ENCODE peak calls at places on chromosomes 4 and X, in seven cellular contexts. S is substantia nigra; N is MCF 10A; Q is Right ventricle myocardium superior; K is endothelial cell; C is cerebellar nuclear complex; F is activated CD8-positive, alpha-beta memory T cell treated with anti-CD3 and anti-CD28 coated beads for 4 hours. W is an unnamed sample.

GRCh38 chrX:1425381-1425780 is 27.3 kb downstream of the ASMTL start:
- DNase-seq in S (no peak), F (no peak), N (no peak), K (no peak), Q (no peak), C (no peak), W (peak; percentile 33)

GRCh38 chr4:184755278-184755677 is 21.4 kb upstream of the CENPU start:
- DNase-seq in Q (no peak), F (no peak), N (peak; percentile 87), C (no peak), S (no peak), K (no peak), W (no peak)

GRCh38 chr4:22969314-22969896 is 276.7 kb downstream of the GBA3 start:
- DNase-seq in C (no peak), Q (no peak), F (no peak), K (no peak), S (no peak), N (peak; percentile 21), W (no peak)

GRCh38 chrX:28550331-28550872 is 36.8 kb upstream of the IL1RAPL1 start:
- DNase-seq in K (no peak), C (no peak), S (no peak), Q (no peak), N (no peak), F (no peak), W (no peak)

GRCh38 chr4:102036619-102037376 is 246.3 kb downstream of the BANK1 start:
- DNase-seq in C (peak; percentile 26), Q (no peak), F (no peak), N (no peak), K (no peak), S (no peak), W (no peak)

GRCh38 chr4:4341861-4342650 is 44.8 kb upstream of the NSG1 start:
- DNase-seq in Q (no peak), K (no peak), S (no peak), C (no peak), N (no peak), F (no peak), W (no peak)

GRCh38 chr4:19123681-19124080 is 1102.1 kb upstream of the LCORL start:
- DNase-seq in K (no peak), C (no peak), F (no peak), N (no peak), S (no peak), Q (no peak), W (no peak)

GRCh38 chr4:133943081-133943480 is 258.5 kb downstream of the PABPC4L start:
- DNase-seq in F (no peak), Q (no peak), N (no peak), K (no peak), S (no peak), C (no peak), W (no peak)

GRCh38 chr4:64230709-64231310 is 178.4 kb downstream of the TECRL start:
- DNase-seq in S (no peak), Q (no peak), K (no peak), C (no peak), N (peak; percentile 38), F (no peak), W (no peak)

GRCh38 chrX:110000854-110001701 is 1.8 kb upstream of the TMEM164 start:
- DNase-seq in K (no peak), S (no peak), F (no peak), C (no peak), N (no peak), Q (no peak), W (no peak)

GRCh38 chrX:39953879-39954278 is 143.9 kb downstream of the BCOR start:
- DNase-seq in S (no peak), F (no peak), N (peak; percentile 90), C (no peak), K (no peak), Q (peak; percentile 86), W (no peak)

GRCh38 chrX:148609766-148610698 is 109.6 kb downstream of the AFF2 start:
- DNase-seq in Q (no peak), F (no peak), S (no peak), K (no peak), C (no peak), N (peak; percentile 56), W (no peak)

GRCh38 chr4:15142201-15142600 is 139.9 kb downstream of the CPEB2 start:
- DNase-seq in C (no peak), Q (no peak), S (no peak), N (no peak), F (no peak), K (no peak), W (no peak)

GRCh38 chrX:46913710-46914109 is 1.5 kb downstream of the JADE3 start:
- DNase-seq in C (no peak), Q (peak; percentile 26), F (no peak), N (peak; percentile 23), K (peak; percentile 4), S (no peak), W (no peak)

GRCh38 chrX:155544886-155545285 is 67.9 kb downstream of the TMLHE start:
- DNase-seq in K (no peak), Q (no peak), F (no peak), C (no peak), N (no peak), S (no peak), W (no peak)

GRCh38 chr4:87150498-87151261 is 69.7 kb downstream of the KLHL8 start:
- DNase-seq in C (no peak), K (peak; percentile 66), Q (no peak), N (peak; percentile 85), S (no peak), F (peak; percentile 4), W (no peak)

GRCh38 chrX:8289523-8289922 is 118.5 kb upstream of the VCX2 start:
- DNase-seq in S (no peak), N (peak; percentile 33), C (no peak), Q (no peak), F (no peak), K (no peak), W (no peak)

GRCh38 chr4:106266201-106266600 is 49.8 kb downstream of the TBCK start:
- DNase-seq in C (no peak), S (no peak), F (no peak), N (peak; percentile 52), K (no peak), Q (no peak), W (no peak)